ENCODE peak calls at places on chromosomes 2 and 18, in seven cellular contexts. G is GM12892; U is NCI-H524; P is midbrain; O is stimulated activated CD8-positive, alpha-beta memory T cell treated with anti-CD3 and anti-CD28 coated beads, Interleukin-12 subunit alpha, Interleukin-12 subunit beta, amount 100 ng/mL, for 1 hour; I is lower leg skin; N is heart left ventricle. Z is an unnamed sample.

GRCh38 chr2:28240937-28241336 is 151.7 kb upstream of the FOSL2 start:
- DNase-seq in P (no peak), U (no peak), O (no peak), I (no peak), G (no peak), N (no peak), Z (no peak)

GRCh38 chr2:85794491-85795121 is 40.8 kb downstream of the ATOH8 start:
- DNase-seq in O (no peak), P (peak; percentile 67), N (peak; percentile 34), I (no peak), G (no peak), U (peak; percentile 85), Z (no peak)

GRCh38 chr18:22883189-22883588 is 49.9 kb upstream of the RBBP8 start:
- DNase-seq in P (no peak), I (no peak), U (no peak), N (no peak), G (no peak), O (no peak), Z (no peak)

GRCh38 chr2:212357606-212358005 is 181.0 kb downstream of the ERBB4 start:
- DNase-seq in U (no peak), O (no peak), N (no peak), I (no peak), P (peak; percentile 71), G (no peak), Z (no peak)

GRCh38 chr2:71466301-71467179 is 13.2 kb downstream of the DYSF start:
- DNase-seq in N (peak; percentile 67), G (no peak), I (no peak), U (no peak), P (no peak), O (no peak), Z (no peak)

GRCh38 chr2:233470007-233470687 is 96.4 kb downstream of the USP40 start:
- DNase-seq in G (no peak), O (no peak), U (no peak), I (no peak), N (peak; percentile 85), P (peak; percentile 83), Z (no peak)

GRCh38 chr2:215466097-215466909 is 30.4 kb upstream of the FN1 start:
- DNase-seq in N (peak; percentile 51), O (no peak), U (no peak), G (no peak), I (no peak), P (no peak), Z (no peak)

GRCh38 chr18:73340135-73340934 is 472.5 kb upstream of the NETO1 start:
- DNase-seq in N (no peak), P (no peak), G (no peak), U (no peak), I (no peak), O (no peak), Z (no peak)

GRCh38 chr2:26238301-26238958 is 6.0 kb downstream of the HADHA start:
- DNase-seq in G (no peak), P (no peak), U (no peak), I (no peak), N (no peak), O (no peak), Z (no peak)

GRCh38 chr2:121648611-121649401 is 456 bp downstream of the CLASP1 start:
- DNase-seq in N (peak; percentile 58), O (peak; percentile 10), I (peak; percentile 54), G (peak; percentile 21), U (peak; percentile 51), P (peak; percentile 61), Z (peak; percentile 62)

GRCh38 chr2:77513191-77513590 is 9.0 kb downstream of the LRRTM4 start:
- DNase-seq in I (no peak), P (no peak), U (no peak), G (no peak), O (no peak), N (no peak), Z (no peak)

GRCh38 chr2:197908191-197908590 is 103.8 kb downstream of the PLCL1 start:
- DNase-seq in O (no peak), I (no peak), P (no peak), U (no peak), G (no peak), N (no peak), Z (no peak)

GRCh38 chr2:85342156-85342555 is 12.2 kb downstream of the RETSAT start:
- DNase-seq in G (no peak), U (no peak), N (no peak), O (no peak), P (no peak), I (no peak), Z (no peak)

GRCh38 chr2:241867776-241868420 is 1.6 kb upstream of the RTP5 start:
- DNase-seq in P (no peak), G (no peak), U (peak; percentile 92), O (no peak), I (no peak), N (peak; percentile 19), Z (no peak)

GRCh38 chr2:226040344-226040743 is 640.8 kb downstream of the NYAP2 start:
- DNase-seq in I (no peak), O (no peak), U (no peak), P (no peak), G (no peak), N (no peak), Z (no peak)

GRCh38 chr18:3585656-3586509 is 135.9 kb downstream of the TGIF1 start:
- DNase-seq in O (peak; percentile 39), U (peak; percentile 84), P (peak; percentile 77), N (peak; percentile 79), I (peak; percentile 83), G (no peak), Z (peak; percentile 68)

GRCh38 chr2:28753043-28753683 is 1.5 kb downstream of the PPP1CB start:
- DNase-seq in O (peak; percentile 46), N (peak; percentile 68), P (peak; percentile 7), I (peak; percentile 72), U (peak; percentile 57), G (no peak), Z (peak; percentile 21)

GRCh38 chr18:48640566-48641270 is 101.9 kb downstream of the CTIF start:
- DNase-seq in U (no peak), O (no peak), N (no peak), I (no peak), P (no peak), G (no peak), Z (no peak)

GRCh38 chr18:38940863-38941531 is 1375.4 kb upstream of the CELF4 start:
- DNase-seq in O (peak; percentile 20), P (no peak), U (no peak), G (peak; percentile 10), I (no peak), N (no peak), Z (no peak)

GRCh38 chr18:68735498-68736343 is 20.8 kb upstream of the TMX3 start:
- DNase-seq in U (peak; percentile 20), G (no peak), P (peak; percentile 8), O (no peak), N (no peak), I (no peak), Z (no peak)

GRCh38 chr18:5890606-5891360 is 4.5 kb downstream of the TMEM200C start:
- DNase-seq in O (no peak), G (peak; percentile 67), N (peak; percentile 55), I (no peak), P (no peak), U (peak; percentile 67), Z (no peak)